ENCODE peak calls at places on chromosomes 6 and 20, in nine cellular contexts. E is progenitor cell of endocrine pancreas; H is stimulated activated CD4-positive, alpha-beta T cell treated with anti-CD3 and anti-CD28 coated beads, TNF-alpha, amount 100 ng/mL, for 1 hour; F is DMS153; Z is prostate gland; T is lung microvascular endothelial cell; X is non-pigmented ciliary epithelial cell; G is amygdala; W is occipital lobe. M is an unnamed sample.

GRCh38 chr6:38671885-38672467 is 31.0 kb downstream of the GLO1 start:
- DNase-seq in E (no peak), H (no peak), F (no peak), Z (peak; percentile 10), T (peak; percentile 58), X (peak; percentile 17), G (no peak), W (no peak), M (peak; percentile 80)

GRCh38 chr6:139370047-139370706 is 4.3 kb downstream of the CITED2 start:
- DNase-seq in E (no peak), H (no peak), F (no peak), Z (no peak), T (peak; percentile 27), X (no peak), G (no peak), W (peak; percentile 20), M (peak; percentile 47)

GRCh38 chr6:140915001-140915950 is 1217.4 kb upstream of the GJE1 start:
- DNase-seq in E (no peak), H (no peak), F (peak; percentile 62), Z (no peak), T (peak; percentile 11), X (no peak), G (no peak), W (no peak), M (no peak)

GRCh38 chr20:15061061-15061430 is 723.6 kb upstream of the FLRT3 start:
- DNase-seq in E (no peak), H (no peak), F (no peak), Z (no peak), T (no peak), X (no peak), G (no peak), W (no peak), M (no peak)

GRCh38 chr6:4853782-4854511 is 77.7 kb downstream of the CDYL start:
- DNase-seq in E (no peak), H (no peak), F (peak; percentile 14), Z (no peak), T (no peak), X (no peak), G (no peak), W (no peak), M (no peak)

GRCh38 chr6:1136415-1136774 is 175.5 kb upstream of the FOXQ1 start:
- DNase-seq in E (no peak), H (no peak), F (no peak), Z (peak; percentile 33), T (no peak), X (no peak), G (no peak), W (no peak), M (no peak)

GRCh38 chr6:170572704-170573466 is 11.6 kb downstream of the PDCD2 start:
- DNase-seq in E (no peak), H (no peak), F (no peak), Z (no peak), T (no peak), X (no peak), G (no peak), W (no peak), M (no peak)

GRCh38 chr20:20491110-20491783 is 123.3 kb downstream of the INSM1 start:
- DNase-seq in E (no peak), H (no peak), F (no peak), Z (no peak), T (no peak), X (peak; percentile 28), G (no peak), W (no peak), M (peak; percentile 7)

GRCh38 chr6:47278545-47278944 is 31.2 kb downstream of the TNFRSF21 start:
- DNase-seq in E (no peak), H (no peak), F (no peak), Z (no peak), T (no peak), X (no peak), G (no peak), W (no peak), M (no peak)

GRCh38 chr20:32872266-32872665 is 13.5 kb downstream of the EFCAB8 start:
- DNase-seq in E (no peak), H (no peak), F (no peak), Z (no peak), T (no peak), X (no peak), G (no peak), W (no peak), M (no peak)

GRCh38 chr6:113969888-113970807 is 800 bp downstream of the HDAC2 start:
- DNase-seq in E (peak; percentile 46), H (peak; percentile 22), F (peak; percentile 32), Z (peak; percentile 35), T (peak; percentile 60), X (no peak), G (no peak), W (peak; percentile 18), M (peak; percentile 67)

GRCh38 chr6:683742-684440 is 9.0 kb downstream of the EXOC2 start:
- DNase-seq in E (no peak), H (no peak), F (peak; percentile 46), Z (no peak), T (peak; percentile 53), X (no peak), G (no peak), W (no peak), M (peak; percentile 33)

GRCh38 chr6:30227763-30228487 is 14.7 kb upstream of the TRIM26 start:
- DNase-seq in E (no peak), H (no peak), F (no peak), Z (no peak), T (no peak), X (no peak), G (no peak), W (no peak), M (no peak)

GRCh38 chr6:2877057-2877882 is 25.8 kb downstream of the SERPINB9 start:
- DNase-seq in E (no peak), H (no peak), F (no peak), Z (no peak), T (peak; percentile 82), X (no peak), G (no peak), W (no peak), M (peak; percentile 76)

GRCh38 chr20:44066645-44067606 is 120.1 kb downstream of the JPH2 start:
- DNase-seq in E (peak; percentile 6), H (no peak), F (no peak), Z (no peak), T (no peak), X (no peak), G (no peak), W (no peak), M (no peak)

GRCh38 chr6:16129623-16130243 is 847 bp downstream of the MYLIP start:
- DNase-seq in E (no peak), H (peak; percentile 7), F (no peak), Z (no peak), T (peak; percentile 56), X (no peak), G (peak; percentile 32), W (no peak), M (peak; percentile 48)

M was measured in dermis blood vessel endothelial cell.